ENCODE peak calls at places on chromosomes 7 and 10, in seven cellular contexts. Z, Y, M, T, G, H and Q are unnamed samples.

GRCh38 chr10:133307776-133308430 is 769 bp downstream of the TUBGCP2 start:
- DNase-seq in Z (peak), Y (peak), M (peak), T (no peak), G (peak), H (peak), Q (peak)

GRCh38 chr7:24200407-24200806 is 83.6 kb upstream of the NPY start:
- DNase-seq in Z (no peak), Y (no peak), M (no peak), T (no peak), G (no peak), H (no peak), Q (no peak)

GRCh38 chr10:34124522-34125035 is 690.5 kb downstream of the PARD3 start:
- DNase-seq in Z (no peak), Y (no peak), M (no peak), T (no peak), G (no peak), H (peak), Q (peak)

GRCh38 chr10:29535012-29535777 is 99.6 kb downstream of the SVIL start:
- DNase-seq in Z (peak), Y (no peak), M (peak), T (no peak), G (peak), H (peak), Q (no peak)

GRCh38 chr7:29337628-29338116 is 143.1 kb downstream of the CHN2 start:
- DNase-seq in Z (no peak), Y (no peak), M (no peak), T (no peak), G (no peak), H (peak), Q (no peak)

GRCh38 chr7:65946895-65947294 is 35.1 kb downstream of the GUSB start:
- DNase-seq in Z (no peak), Y (no peak), M (no peak), T (no peak), G (peak), H (peak), Q (no peak)

GRCh38 chr7:84912993-84913635 is 273.7 kb downstream of the SEMA3D start:
- DNase-seq in Z (no peak), Y (no peak), M (no peak), T (no peak), G (no peak), H (no peak), Q (no peak)

GRCh38 chr7:129825005-129825553 is 127.7 kb downstream of the UBE2H start:
- DNase-seq in Z (peak), Y (peak), M (peak), T (peak), G (no peak), H (peak), Q (peak)

GRCh38 chr10:80465839-80466590 is 11.9 kb downstream of the TSPAN14 start:
- DNase-seq in Z (no peak), Y (no peak), M (no peak), T (no peak), G (no peak), H (no peak), Q (no peak)

GRCh38 chr10:94123253-94123995 is 129.7 kb downstream of the PLCE1 start:
- DNase-seq in Z (peak), Y (no peak), M (no peak), T (no peak), G (peak), H (peak), Q (peak)

GRCh38 chr10:676178-676577 is 13.3 kb downstream of the DIP2C start:
- DNase-seq in Z (no peak), Y (no peak), M (no peak), T (no peak), G (no peak), H (no peak), Q (no peak)

GRCh38 chr7:37430644-37431043 is 18.0 kb downstream of the ELMO1 start:
- DNase-seq in Z (no peak), Y (no peak), M (no peak), T (no peak), G (no peak), H (no peak), Q (no peak)

GRCh38 chr7:134890246-134891240 is 95.8 kb upstream of the AGBL3 start:
- DNase-seq in Z (no peak), Y (no peak), M (peak), T (peak), G (peak), H (peak), Q (peak)

GRCh38 chr10:71740069-71740468 is 20.5 kb upstream of the C10orf105 start:
- DNase-seq in Z (no peak), Y (no peak), M (peak), T (no peak), G (no peak), H (peak), Q (peak)

GRCh38 chr10:51462076-51462779 is 237.2 kb downstream of the CSTF2T start:
- DNase-seq in Z (no peak), Y (no peak), M (no peak), T (no peak), G (no peak), H (no peak), Q (no peak)

GRCh38 chr10:59536151-59536550 is 173.5 kb downstream of the SLC16A9 start:
- DNase-seq in Z (no peak), Y (no peak), M (no peak), T (no peak), G (peak), H (peak), Q (no peak)

GRCh38 chr10:42976353-42977031 is 100.4 kb upstream of the RET start:
- DNase-seq in Z (no peak), Y (no peak), M (peak), T (no peak), G (no peak), H (no peak), Q (no peak)